ENCODE peak calls at places on chromosome 11, in eight cellular contexts. One of them, this sample, is unnamed.

GRCh38 chr11:13343931-13344717 is 66.5 kb downstream of the BMAL1 start:
- DNase-seq in Ammon's horn: peak
- DNase-seq in mammary epithelial cell: peak
- DNase-seq in NCI-H526 treated with DMSO at 0.1 percent for 48 hours: peak
- DNase-seq in CD4-positive, alpha-beta T cell: peak
- DNase-seq in RWPE1: peak
- DNase-seq in LoVo: peak
- DNase-seq in astrocyte of the spinal cord: peak
- DNase-seq in this sample: peak

GRCh38 chr11:83070878-83071640 is 638 bp downstream of the RAB30 start:
- DNase-seq in Ammon's horn: peak
- DNase-seq in CD4-positive, alpha-beta T cell: no peak
- DNase-seq in LoVo: no peak
- DNase-seq in astrocyte of the spinal cord: peak
- DNase-seq in NCI-H526 treated with DMSO at 0.1 percent for 48 hours: no peak
- DNase-seq in RWPE1: no peak
- DNase-seq in mammary epithelial cell: no peak
- DNase-seq in this sample: no peak

GRCh38 chr11:13620063-13620462 is 48.4 kb upstream of the FAR1 start:
- DNase-seq in astrocyte of the spinal cord: no peak
- DNase-seq in Ammon's horn: no peak
- DNase-seq in mammary epithelial cell: no peak
- DNase-seq in RWPE1: no peak
- DNase-seq in CD4-positive, alpha-beta T cell: no peak
- DNase-seq in NCI-H526 treated with DMSO at 0.1 percent for 48 hours: no peak
- DNase-seq in LoVo: no peak
- DNase-seq in this sample: no peak

GRCh38 chr11:68545796-68546195 is 85.2 kb downstream of the PPP6R3 start:
- DNase-seq in LoVo: no peak
- DNase-seq in NCI-H526 treated with DMSO at 0.1 percent for 48 hours: no peak
- DNase-seq in Ammon's horn: no peak
- DNase-seq in CD4-positive, alpha-beta T cell: no peak
- DNase-seq in mammary epithelial cell: peak
- DNase-seq in astrocyte of the spinal cord: no peak
- DNase-seq in RWPE1: peak
- DNase-seq in this sample: no peak

GRCh38 chr11:3222941-3223905 is 4.6 kb upstream of the MRGPRG start:
- DNase-seq in RWPE1: no peak
- DNase-seq in astrocyte of the spinal cord: no peak
- DNase-seq in mammary epithelial cell: no peak
- DNase-seq in LoVo: no peak
- DNase-seq in Ammon's horn: no peak
- DNase-seq in CD4-positive, alpha-beta T cell: peak
- DNase-seq in NCI-H526 treated with DMSO at 0.1 percent for 48 hours: no peak
- DNase-seq in this sample: no peak

GRCh38 chr11:105447936-105448702 is 161.8 kb upstream of the GRIA4 start:
- DNase-seq in LoVo: no peak
- DNase-seq in astrocyte of the spinal cord: no peak
- DNase-seq in NCI-H526 treated with DMSO at 0.1 percent for 48 hours: no peak
- DNase-seq in CD4-positive, alpha-beta T cell: no peak
- DNase-seq in RWPE1: no peak
- DNase-seq in mammary epithelial cell: no peak
- DNase-seq in Ammon's horn: no peak
- DNase-seq in this sample: no peak

GRCh38 chr11:66337103-66337899 is 1.1 kb upstream of the RIN1 start:
- DNase-seq in astrocyte of the spinal cord: peak
- DNase-seq in NCI-H526 treated with DMSO at 0.1 percent for 48 hours: no peak
- DNase-seq in RWPE1: no peak
- DNase-seq in Ammon's horn: no peak
- DNase-seq in LoVo: no peak
- DNase-seq in CD4-positive, alpha-beta T cell: no peak
- DNase-seq in mammary epithelial cell: no peak
- DNase-seq in this sample: peak

GRCh38 chr11:2156416-2157182 is 4.4 kb downstream of the INS start:
- DNase-seq in LoVo: peak
- DNase-seq in astrocyte of the spinal cord: peak
- DNase-seq in mammary epithelial cell: peak
- DNase-seq in Ammon's horn: peak
- DNase-seq in CD4-positive, alpha-beta T cell: peak
- DNase-seq in RWPE1: peak
- DNase-seq in NCI-H526 treated with DMSO at 0.1 percent for 48 hours: no peak
- DNase-seq in this sample: peak

GRCh38 chr11:74776546-74776945 is 27.9 kb downstream of the RNF169 start:
- DNase-seq in astrocyte of the spinal cord: no peak
- DNase-seq in CD4-positive, alpha-beta T cell: no peak
- DNase-seq in RWPE1: no peak
- DNase-seq in mammary epithelial cell: no peak
- DNase-seq in LoVo: no peak
- DNase-seq in NCI-H526 treated with DMSO at 0.1 percent for 48 hours: no peak
- DNase-seq in Ammon's horn: no peak
- DNase-seq in this sample: no peak

GRCh38 chr11:120881591-120881990 is 142.3 kb upstream of the TBCEL start:
- DNase-seq in astrocyte of the spinal cord: no peak
- DNase-seq in LoVo: no peak
- DNase-seq in Ammon's horn: no peak
- DNase-seq in mammary epithelial cell: no peak
- DNase-seq in NCI-H526 treated with DMSO at 0.1 percent for 48 hours: no peak
- DNase-seq in CD4-positive, alpha-beta T cell: no peak
- DNase-seq in RWPE1: no peak
- DNase-seq in this sample: no peak

GRCh38 chr11:68039526-68040086 is 781 bp downstream of the TCIRG1 start:
- DNase-seq in astrocyte of the spinal cord: no peak
- DNase-seq in Ammon's horn: no peak
- DNase-seq in CD4-positive, alpha-beta T cell: no peak
- DNase-seq in RWPE1: peak
- DNase-seq in NCI-H526 treated with DMSO at 0.1 percent for 48 hours: no peak
- DNase-seq in mammary epithelial cell: no peak
- DNase-seq in LoVo: no peak
- DNase-seq in this sample: no peak

GRCh38 chr11:94800394-94800793 is 32.2 kb downstream of the AMOTL1 start:
- DNase-seq in NCI-H526 treated with DMSO at 0.1 percent for 48 hours: no peak
- DNase-seq in mammary epithelial cell: no peak
- DNase-seq in Ammon's horn: peak
- DNase-seq in CD4-positive, alpha-beta T cell: no peak
- DNase-seq in RWPE1: no peak
- DNase-seq in astrocyte of the spinal cord: peak
- DNase-seq in LoVo: no peak
- DNase-seq in this sample: no peak

GRCh38 chr11:117900720-117901440 is 24.4 kb upstream of the FXYD6 start:
- DNase-seq in LoVo: no peak
- DNase-seq in mammary epithelial cell: peak
- DNase-seq in Ammon's horn: no peak
- DNase-seq in RWPE1: peak
- DNase-seq in NCI-H526 treated with DMSO at 0.1 percent for 48 hours: no peak
- DNase-seq in CD4-positive, alpha-beta T cell: peak
- DNase-seq in astrocyte of the spinal cord: no peak
- DNase-seq in this sample: no peak

GRCh38 chr11:17845431-17845881 is 110.9 kb downstream of the KCNC1 start:
- DNase-seq in Ammon's horn: no peak
- DNase-seq in LoVo: no peak
- DNase-seq in mammary epithelial cell: peak
- DNase-seq in astrocyte of the spinal cord: peak
- DNase-seq in RWPE1: peak
- DNase-seq in NCI-H526 treated with DMSO at 0.1 percent for 48 hours: no peak
- DNase-seq in CD4-positive, alpha-beta T cell: no peak
- DNase-seq in this sample: peak